ENCODE peak calls at places on chromosomes 16 and 17, in ten cellular contexts. F, Y, A, P, Q, D, R, K, B and G are unnamed samples.

GRCh38 chr17:82582208-82582607 is 62.7 kb downstream of the FOXK2 start:
- DNase-seq in F (peak; percentile 54), D (no peak), Q (no peak), Y (peak; percentile 31), A (no peak), R (peak; percentile 19), P (no peak), B (no peak), K (no peak), G (no peak)

GRCh38 chr16:24946155-24946554 is 69.0 kb downstream of the ARHGAP17 start:
- DNase-seq in P (no peak), K (no peak), Q (no peak), B (no peak), Y (no peak), D (no peak), A (no peak), R (no peak), F (no peak), G (no peak)

GRCh38 chr17:82370471-82371332 is 863 bp upstream of the UTS2R start:
- DNase-seq in P (no peak), F (no peak), R (peak; percentile 18), A (no peak), Y (no peak), Q (no peak), K (no peak), D (no peak), B (no peak), G (peak; percentile 26)

GRCh38 chr17:49741009-49741691 is 22.8 kb downstream of the FAM117A start:
- DNase-seq in Y (peak; percentile 59), D (no peak), R (no peak), A (no peak), P (no peak), K (no peak), Q (no peak), B (no peak), F (peak; percentile 67), G (no peak)

GRCh38 chr16:2150418-2151187 is 2.2 kb downstream of the RAB26 start:
- DNase-seq in Y (no peak), P (no peak), R (peak; percentile 46), Q (no peak), B (peak; percentile 70), D (peak; percentile 74), K (no peak), A (peak; percentile 77), F (peak; percentile 59), G (no peak)

GRCh38 chr16:68759062-68759461 is 22.0 kb downstream of the CDH1 start:
- DNase-seq in A (no peak), Y (no peak), D (no peak), F (no peak), R (no peak), Q (no peak), P (no peak), K (no peak), B (no peak), G (no peak)

GRCh38 chr17:76261421-76262215 is 3.5 kb upstream of the UBALD2 start:
- DNase-seq in Y (peak; percentile 39), B (no peak), Q (no peak), K (peak; percentile 66), D (no peak), A (no peak), F (peak; percentile 66), P (peak; percentile 36), R (peak; percentile 52), G (no peak)

GRCh38 chr17:40536731-40537171 is 28.5 kb downstream of the CCR7 start:
- DNase-seq in P (no peak), R (peak; percentile 80), A (no peak), Y (no peak), K (no peak), B (peak; percentile 74), Q (no peak), D (no peak), F (peak; percentile 58), G (peak; percentile 78)

GRCh38 chr17:70668938-70669778 is 499.8 kb downstream of the KCNJ2 start:
- DNase-seq in D (no peak), F (no peak), R (no peak), P (no peak), K (no peak), Y (no peak), B (no peak), A (no peak), Q (no peak), G (no peak)

GRCh38 chr17:49598918-49599317 is 23.2 kb downstream of the NXPH3 start:
- DNase-seq in K (no peak), R (no peak), P (no peak), A (no peak), Y (no peak), D (no peak), F (no peak), Q (no peak), B (no peak), G (no peak)

GRCh38 chr17:73551756-73552155 is 92.5 kb downstream of the SDK2 start:
- DNase-seq in Y (no peak), A (no peak), P (no peak), B (no peak), R (no peak), Q (no peak), K (no peak), D (no peak), F (no peak), G (no peak)

GRCh38 chr16:29675811-29676643 is 3.0 kb upstream of the QPRT start:
- DNase-seq in A (no peak), P (peak; percentile 22), F (peak; percentile 30), K (no peak), D (no peak), R (peak; percentile 52), Y (peak; percentile 42), B (no peak), Q (no peak), G (peak; percentile 34)

GRCh38 chr17:56594528-56595418 is 1.3 kb downstream of the NOG start:
- DNase-seq in Y (peak; percentile 26), K (no peak), D (peak; percentile 18), A (no peak), R (peak; percentile 23), B (peak; percentile 26), F (peak; percentile 39), Q (no peak), P (no peak), G (peak; percentile 54)